ENCODE peak calls at places on chromosomes 11 and 22, in four cellular contexts. T, Q, R and D are unnamed samples.

GRCh38 chr11:16194566-16194965 is 161.8 kb downstream of the SOX6 start:
- DNase-seq in T (no peak), Q (no peak), R (peak), D (no peak)

GRCh38 chr11:75654314-75654713 is 14.5 kb downstream of the MAP6 start:
- DNase-seq in T (no peak), Q (peak), R (peak), D (peak)

GRCh38 chr11:128458316-128458715 is 129.0 kb downstream of the ETS1 start:
- DNase-seq in T (no peak), Q (no peak), R (peak), D (peak)

GRCh38 chr11:120160436-120160835 is 22.5 kb upstream of the TRIM29 start:
- DNase-seq in T (no peak), Q (no peak), R (no peak), D (no peak)

GRCh38 chr11:84819561-84819960 is 807.6 kb downstream of the DLG2 start:
- DNase-seq in T (no peak), Q (no peak), R (no peak), D (no peak)

GRCh38 chr11:15815246-15816209 is 540.8 kb downstream of the SOX6 start:
- DNase-seq in T (no peak), Q (no peak), R (peak), D (no peak)

GRCh38 chr11:112316971-112317370 is 56.3 kb upstream of the PLET1 start:
- DNase-seq in T (no peak), Q (no peak), R (peak), D (no peak)

GRCh38 chr22:29580200-29580810 is 608 bp downstream of the NIPSNAP1 start:
- DNase-seq in T (peak), Q (peak), R (no peak), D (no peak)

GRCh38 chr11:28488336-28488735 is 380.1 kb downstream of the METTL15 start:
- DNase-seq in T (no peak), Q (no peak), R (no peak), D (no peak)

GRCh38 chr11:33899383-33900037 is 7.6 kb upstream of the LMO2 start:
- DNase-seq in T (peak), Q (no peak), R (peak), D (peak)

GRCh38 chr11:19392321-19392720 is 151.6 kb upstream of the E2F8 start:
- DNase-seq in T (no peak), Q (no peak), R (peak), D (no peak)

GRCh38 chr11:6650104-6650503 is 5.5 kb downstream of the DCHS1 start:
- DNase-seq in T (no peak), Q (no peak), R (no peak), D (no peak)

GRCh38 chr11:65625628-65626342 is 10.2 kb downstream of the PCNX3 start:
- DNase-seq in T (peak), Q (no peak), R (peak), D (no peak)

GRCh38 chr11:4480577-4481539 is 1.6 kb upstream of the OR52K1 start:
- DNase-seq in T (no peak), Q (no peak), R (peak), D (no peak)

GRCh38 chr11:30218278-30218677 is 12.5 kb upstream of the FSHB start:
- DNase-seq in T (no peak), Q (no peak), R (no peak), D (no peak)

GRCh38 chr22:32308191-32308590 is 49.5 kb upstream of the RFPL3 start:
- DNase-seq in T (no peak), Q (no peak), R (no peak), D (no peak)

GRCh38 chr11:17934194-17934593 is 78.7 kb downstream of the SERGEF start:
- DNase-seq in T (no peak), Q (no peak), R (no peak), D (no peak)

GRCh38 chr22:49229483-49230193 is 598.0 kb downstream of the BRD1 start:
- DNase-seq in T (no peak), Q (no peak), R (no peak), D (no peak)

GRCh38 chr22:19942886-19943664 is 1.5 kb upstream of the TXNRD2 start:
- DNase-seq in T (no peak), Q (no peak), R (peak), D (peak)

GRCh38 chr22:48592066-48592345 is 1235.7 kb downstream of the BRD1 start:
- DNase-seq in T (no peak), Q (no peak), R (no peak), D (no peak)

GRCh38 chr11:35622070-35622469 is 3.8 kb downstream of the FJX1 start:
- DNase-seq in T (no peak), Q (no peak), R (peak), D (peak)

GRCh38 chr11:71997594-71997993 is 1.1 kb upstream of the IL18BP start:
- DNase-seq in T (no peak), Q (no peak), R (no peak), D (no peak)

GRCh38 chr22:29559030-29559429 is 5.5 kb upstream of the THOC5 start:
- DNase-seq in T (no peak), Q (no peak), R (no peak), D (no peak)

GRCh38 chr11:73053964-73054363 is 88.2 kb downstream of the FCHSD2 start:
- DNase-seq in T (no peak), Q (no peak), R (no peak), D (no peak)

GRCh38 chr11:118807800-118808778 is 17.1 kb upstream of the DDX6 start:
- DNase-seq in T (no peak), Q (no peak), R (no peak), D (no peak)